ENCODE peak calls at places on chromosomes 5 and 9, in six cellular contexts. X is HepG2, R is A673, M is PC-9, U is keratinocyte, G is skeletal muscle cell. L is an unnamed sample.

GRCh38 chr9:79812099-79812498 is 240.3 kb downstream of the TLE4 start:
- DNase-seq in X (no peak), R (no peak), M (no peak), U (no peak), G (no peak), L (no peak)

GRCh38 chr5:4182144-4182543 is 586.5 kb downstream of the IRX1 start:
- DNase-seq in X (no peak), R (no peak), M (no peak), U (no peak), G (no peak), L (no peak)

GRCh38 chr9:113155911-113156559 is 5.2 kb downstream of the SLC31A2 start:
- DNase-seq in X (no peak), R (no peak), M (no peak), U (no peak), G (no peak), L (no peak)

GRCh38 chr5:96408276-96408777 is 24.7 kb downstream of the PCSK1 start:
- DNase-seq in X (no peak), R (no peak), M (no peak), U (peak), G (peak), L (no peak)

GRCh38 chr9:22208846-22209585 is 199.9 kb upstream of the CDKN2B start:
- DNase-seq in X (no peak), R (no peak), M (no peak), U (no peak), G (no peak), L (no peak)

GRCh38 chr5:58885265-58885664 is 302.4 kb downstream of the RAB3C start:
- DNase-seq in X (no peak), R (no peak), M (no peak), U (no peak), G (no peak), L (no peak)

GRCh38 chr5:115246361-115246991 is 16.2 kb downstream of the PGGT1B start:
- DNase-seq in X (peak), R (peak), M (no peak), U (no peak), G (no peak), L (no peak)

GRCh38 chr5:127947886-127948285 is 135.7 kb upstream of the SLC12A2 start:
- DNase-seq in X (no peak), R (no peak), M (no peak), U (no peak), G (no peak), L (no peak)

GRCh38 chr5:169100735-169101075 is 200.2 kb downstream of the SLIT3 start:
- DNase-seq in X (no peak), R (no peak), M (no peak), U (peak), G (no peak), L (no peak)

GRCh38 chr5:135246923-135247795 is 151.9 kb downstream of the MACROH2A1 start:
- DNase-seq in X (no peak), R (peak), M (peak), U (peak), G (peak), L (no peak)

GRCh38 chr9:111298111-111298510 is 31.9 kb downstream of the OR2K2 start:
- DNase-seq in X (no peak), R (no peak), M (no peak), U (no peak), G (no peak), L (no peak)

DNA sequence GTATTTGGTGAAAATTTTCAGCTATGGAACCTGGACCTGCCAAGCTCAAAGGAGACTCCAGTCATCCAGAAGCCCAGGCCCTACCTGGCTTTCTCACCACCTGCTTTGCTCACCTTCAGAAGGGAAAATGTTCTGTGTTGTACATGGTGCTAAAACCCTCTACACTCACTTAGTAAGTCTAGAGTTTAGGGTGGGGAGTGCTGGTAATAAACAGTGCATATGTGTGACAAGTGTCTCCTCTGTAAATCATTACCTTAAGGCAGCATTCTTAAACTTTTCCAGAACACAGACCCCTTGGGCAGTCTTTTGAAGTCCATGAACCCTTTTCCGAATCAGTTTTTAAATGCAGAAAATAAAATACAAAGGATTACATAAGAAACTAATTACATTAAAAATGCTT is 248.8 kb upstream of the PIK3R1 start:
- DNase-seq in X (no peak), R (no peak), M (no peak), U (no peak), G (no peak), L (no peak)
- H3K4me3 ChIP-seq in X (no peak), R (no peak), M (no peak), U (no peak), G (no peak), L (no peak)

GRCh38 chr9:86944974-86945867 is 2.1 kb downstream of the GAS1 start:
- DNase-seq in X (no peak), R (peak), M (no peak), U (no peak), G (no peak), L (peak)

GRCh38 chr9:86942352-86943222 is 4.7 kb downstream of the GAS1 start:
- DNase-seq in X (no peak), R (no peak), M (no peak), U (no peak), G (no peak), L (no peak)

GRCh38 chr9:86943871-86944240 is 3.5 kb downstream of the GAS1 start:
- DNase-seq in X (no peak), R (no peak), M (no peak), U (no peak), G (no peak), L (peak)

GRCh38 chr9:86941196-86941595 is 6.1 kb downstream of the GAS1 start:
- DNase-seq in X (no peak), R (no peak), M (no peak), U (no peak), G (no peak), L (no peak)

GRCh38 chr9:86943223-86943870 is 4.0 kb downstream of the GAS1 start:
- DNase-seq in X (peak), R (peak), M (no peak), U (no peak), G (no peak), L (peak)
- H3K4me3 ChIP-seq in X (no peak), R (peak), M (no peak), U (no peak), G (peak), L (no peak)

GRCh38 chr9:123372766-123373446 is 16.9 kb downstream of the CRB2 start:
- DNase-seq in X (no peak), R (no peak), M (no peak), U (no peak), G (no peak), L (no peak)
- H3K4me3 ChIP-seq in X (no peak), R (no peak), M (no peak), U (no peak), G (no peak), L (no peak)

GRCh38 chr5:77066823-77067442 is 20.2 kb downstream of the ZBED3 start:
- DNase-seq in X (no peak), R (no peak), M (no peak), U (no peak), G (peak), L (no peak)
- H3K4me3 ChIP-seq in X (no peak), R (no peak), M (no peak), U (no peak), G (no peak), L (no peak)

GRCh38 chr5:82835488-82835887 is 241.7 kb downstream of the TMEM167A start:
- DNase-seq in X (no peak), R (no peak), M (no peak), U (no peak), G (no peak), L (no peak)
- H3K4me3 ChIP-seq in X (no peak), R (no peak), M (no peak), U (no peak), G (no peak), L (no peak)

GRCh38 chr9:103089357-103089756 is 94.2 kb downstream of the CYLC2 start:
- DNase-seq in X (no peak), R (no peak), M (no peak), U (no peak), G (no peak), L (no peak)
- H3K4me3 ChIP-seq in X (no peak), R (no peak), M (no peak), U (no peak), G (no peak), L (no peak)

L was measured in lung.